ENCODE peak calls at places on chromosomes 11 and 22, in five cellular contexts. H, Z, F, U and P are unnamed samples.

GRCh38 chr11:13962562-13963168 is at the start of gene SPON1:
- DNase-seq in H (peak; percentile 50), F (peak; percentile 59), U (no peak), Z (peak; percentile 81), P (no peak)

GRCh38 chr22:21881841-21882753 is 14.7 kb upstream of the MAPK1 start:
- DNase-seq in F (no peak), H (no peak), Z (no peak), U (no peak), P (no peak)

GRCh38 chr11:9689721-9690120 is 25.8 kb downstream of the SWAP70 start:
- DNase-seq in Z (no peak), F (no peak), H (no peak), U (no peak), P (no peak)

GRCh38 chr22:35637943-35638342 is 10.3 kb upstream of the APOL6 start:
- DNase-seq in F (no peak), U (no peak), H (no peak), Z (no peak), P (no peak)

GRCh38 chr11:95884364-95884763 is 39.5 kb downstream of the MTMR2 start:
- DNase-seq in F (no peak), H (no peak), U (peak; percentile 9), Z (no peak), P (no peak)

GRCh38 chr22:39727541-39727940 is 157.0 kb downstream of the CACNA1I start:
- DNase-seq in F (no peak), Z (no peak), H (no peak), U (no peak), P (no peak)

GRCh38 chr11:7591992-7592391 is 78.2 kb downstream of the PPFIBP2 start:
- DNase-seq in F (no peak), U (no peak), Z (no peak), H (no peak), P (no peak)

GRCh38 chr11:119615003-119615878 is 113.8 kb downstream of the NECTIN1 start:
- DNase-seq in F (no peak), Z (no peak), H (no peak), U (peak; percentile 36), P (peak; percentile 13)

GRCh38 chr11:33920838-33921613 is 29.1 kb upstream of the LMO2 start:
- DNase-seq in Z (no peak), H (no peak), F (no peak), U (no peak), P (no peak)

GRCh38 chr11:103609117-103610066 is 427.0 kb upstream of the DDI1 start:
- DNase-seq in U (peak; percentile 81), F (no peak), Z (no peak), H (no peak), P (peak; percentile 66)

GRCh38 chr11:15651782-15652181 is 537.1 kb downstream of the INSC start:
- DNase-seq in H (no peak), U (no peak), F (no peak), Z (no peak), P (no peak)

GRCh38 chr11:287821-288327 is 1.1 kb upstream of the PGGHG start:
- DNase-seq in H (peak; percentile 42), F (no peak), U (no peak), Z (peak; percentile 15), P (no peak)

GRCh38 chr11:59115556-59115955 is 8.5 kb downstream of the FAM111B start:
- DNase-seq in Z (no peak), U (no peak), H (no peak), F (no peak), P (no peak)

GRCh38 chr22:38034278-38034882 is 22.8 kb upstream of the PICK1 start:
- DNase-seq in U (no peak), F (no peak), H (peak; percentile 45), Z (no peak), P (peak; percentile 32)

GRCh38 chr11:15901046-15901445 is 455.3 kb downstream of the SOX6 start:
- DNase-seq in F (no peak), U (no peak), H (no peak), Z (peak; percentile 19), P (no peak)

GRCh38 chr11:85249482-85249881 is 377.7 kb downstream of the DLG2 start:
- DNase-seq in Z (no peak), H (no peak), F (no peak), U (no peak), P (no peak)

GRCh38 chr11:96748639-96749370 is 359.0 kb downstream of the JRKL start:
- DNase-seq in F (no peak), U (peak; percentile 9), H (no peak), Z (no peak), P (peak; percentile 68)

GRCh38 chr11:1116104-1116503 is 41.4 kb downstream of the MUC2 start:
- DNase-seq in F (no peak), Z (no peak), U (no peak), H (no peak), P (no peak)

GRCh38 chr11:15584158-15584557 is 469.4 kb downstream of the INSC start:
- DNase-seq in F (no peak), U (no peak), H (no peak), Z (no peak), P (no peak)

DNA sequence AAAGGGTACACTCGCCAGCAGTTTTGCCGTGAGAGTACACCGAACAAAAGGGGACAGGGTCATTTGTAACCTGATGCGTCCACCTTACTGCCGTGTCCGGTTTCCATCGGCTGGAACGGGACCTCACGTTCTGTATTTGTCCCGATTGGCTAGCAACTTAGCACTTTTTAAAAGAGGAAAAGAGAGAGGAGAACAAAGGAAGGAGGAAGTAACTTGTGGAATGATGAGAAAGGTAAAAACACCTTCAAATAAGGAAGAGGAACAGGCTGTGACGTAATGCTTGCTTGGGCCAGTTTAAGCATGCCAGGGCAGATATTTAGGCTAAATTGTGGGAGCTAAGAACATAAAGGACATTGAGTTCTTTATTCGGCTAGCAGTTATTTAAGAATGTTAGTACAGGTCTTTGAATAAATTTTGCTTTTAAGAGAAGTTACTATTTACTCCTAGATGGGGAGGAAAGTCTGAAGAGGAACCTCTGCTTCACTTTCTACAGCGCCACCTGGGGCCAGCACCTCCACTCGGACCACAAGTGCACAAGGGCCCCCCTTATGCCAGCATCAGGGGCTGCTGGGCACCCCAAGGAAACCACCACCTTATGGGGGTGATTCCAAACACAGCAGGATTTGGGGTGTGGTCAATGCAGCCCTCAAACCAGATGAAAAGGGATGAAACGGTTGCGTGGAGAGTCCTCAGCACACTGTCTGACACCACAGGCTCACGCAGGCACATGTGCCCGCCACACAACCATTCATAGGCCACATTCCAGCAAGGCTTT is 5.8 kb downstream of the ARSA start:
- DNase-seq in Z (no peak), H (peak; percentile 65), F (no peak), U (no peak), P (no peak)
- TF ChIP-seq CTCF in Z (no peak), H (no peak), F (no peak), U (peak; percentile 10), P (peak; percentile 25)

DNA sequence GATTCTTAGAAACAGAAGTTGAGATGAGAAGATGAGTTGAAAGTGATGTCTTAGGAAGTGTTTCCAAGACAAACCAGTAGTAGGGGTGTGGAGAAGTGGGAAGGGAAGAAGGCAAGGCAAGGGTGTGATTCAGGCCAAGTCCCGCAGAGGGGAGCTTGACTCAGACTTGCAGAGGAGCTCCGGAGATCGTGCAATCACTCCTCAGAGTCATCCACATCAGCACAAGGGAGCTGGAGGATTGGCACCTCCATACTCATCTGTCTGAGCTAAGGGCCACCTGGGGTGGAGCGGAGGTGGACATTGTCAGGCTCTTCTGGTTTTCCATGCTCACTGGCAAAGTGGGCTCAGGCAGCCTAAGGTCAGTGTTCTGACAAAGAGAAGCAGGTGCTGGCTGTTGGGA is 44.4 kb downstream of the CHRDL2 start:
- DNase-seq in H (no peak), U (no peak), F (no peak), Z (no peak), P (no peak)
- TF ChIP-seq CTCF in H (no peak), U (no peak), F (no peak), Z (no peak), P (no peak)

GRCh38 chr11:113805640-113806039 is 26.0 kb downstream of the CLDN25 start:
- DNase-seq in F (no peak), H (no peak), Z (no peak), U (no peak), P (no peak)

GRCh38 chr11:113802621-113803020 is 23.0 kb downstream of the CLDN25 start:
- DNase-seq in U (no peak), Z (no peak), H (no peak), F (no peak), P (no peak)

GRCh38 chr11:113806403-113806802 is 26.8 kb downstream of the CLDN25 start:
- DNase-seq in H (peak; percentile 11), Z (peak; percentile 30), U (no peak), F (peak; percentile 59), P (no peak)
- TF ChIP-seq CTCF in H (no peak), Z (peak; percentile 38), U (peak; percentile 45), F (peak; percentile 60), P (peak; percentile 42)

GRCh38 chr22:23893957-23894709 is at the start of gene MIF:
- DNase-seq in F (peak; percentile 98), U (peak; percentile 49), H (peak; percentile 97), Z (peak; percentile 99), P (peak; percentile 50)
- TF ChIP-seq CTCF in F (peak; percentile 86), U (peak; percentile 78), H (peak; percentile 74), Z (peak; percentile 66), P (peak; percentile 85)

DNA sequence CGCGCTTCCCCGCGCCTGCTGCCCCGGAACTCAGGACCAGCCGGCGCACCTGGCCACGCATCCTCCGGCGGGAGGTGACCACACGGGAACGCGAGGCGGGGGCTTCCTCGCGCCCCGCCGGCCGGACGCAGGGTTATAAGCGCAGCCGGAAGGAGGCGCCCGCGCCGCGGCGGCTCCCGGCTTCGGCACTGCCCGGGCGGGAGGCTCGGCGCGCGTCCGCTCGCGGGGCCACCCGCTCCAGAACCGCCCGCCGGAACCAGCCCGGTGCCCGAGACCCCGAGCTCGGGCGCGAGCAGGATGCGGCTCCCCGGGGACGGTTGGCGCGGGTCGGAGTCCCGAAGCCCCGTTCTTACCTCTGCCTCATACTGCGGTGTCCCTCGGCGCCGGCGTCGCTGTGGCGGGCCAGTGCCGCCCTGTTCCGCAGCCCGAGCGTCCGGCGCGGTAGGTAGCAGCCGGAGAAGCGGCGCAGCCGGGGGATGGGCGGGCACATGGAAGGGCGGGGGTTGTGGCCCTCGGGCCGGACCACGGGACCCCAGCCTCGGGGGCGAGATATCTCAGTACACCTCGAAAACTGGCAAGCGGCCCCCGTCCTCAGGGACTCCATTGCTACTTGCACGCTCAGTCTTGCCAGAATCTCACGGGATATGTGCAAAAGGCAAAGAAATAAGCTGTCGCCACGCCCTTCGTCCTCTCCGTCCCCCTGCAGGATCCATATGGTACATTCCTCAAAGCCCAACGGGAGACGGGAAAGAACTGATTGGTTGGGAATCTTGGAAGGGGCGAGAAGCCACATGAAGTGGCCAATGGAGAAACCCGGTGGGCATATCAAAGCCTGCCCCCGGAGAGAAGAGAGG is 23.1 kb downstream of the MICAL3 start:
- DNase-seq in U (peak; percentile 88), H (peak; percentile 92), Z (peak; percentile 88), F (peak; percentile 76), P (peak; percentile 86)
- TF ChIP-seq CTCF in U (peak; percentile 62), H (peak; percentile 36), Z (no peak), F (peak; percentile 64), P (peak; percentile 43)

GRCh38 chr11:89205378-89205777 is 27.7 kb downstream of the TYR start:
- DNase-seq in F (no peak), Z (no peak), H (no peak), U (no peak), P (no peak)
- TF ChIP-seq CTCF in F (no peak), Z (no peak), H (no peak), U (no peak), P (peak; percentile 5)

GRCh38 chr11:133747409-133747808 is 97.9 kb downstream of the SPATA19 start:
- DNase-seq in Z (no peak), F (no peak), U (no peak), H (no peak), P (no peak)
- TF ChIP-seq CTCF in Z (no peak), F (no peak), U (no peak), H (no peak), P (no peak)

GRCh38 chr11:121463689-121464335 is 11.0 kb upstream of the SORL1-AS1 start:
- DNase-seq in U (no peak), Z (no peak), H (no peak), F (no peak), P (no peak)
- TF ChIP-seq CTCF in U (no peak), Z (no peak), H (no peak), F (no peak), P (no peak)